ENCODE peak calls at places on chromosomes 6 and 20, in seven cellular contexts. F is H9, J is IMR-90, O is H1, I is neuronal stem cell, H is trophoblast cell, N is mesenchymal stem cell. G is an unnamed sample.

GRCh38 chr6:144334150-144334708 is 49.1 kb downstream of the UTRN start:
- DNase-seq in I (no peak), J (no peak), F (no peak), H (no peak), N (no peak), O (no peak), G (no peak)

GRCh38 chr6:108570518-108570917 is 9.8 kb downstream of the FOXO3 start:
- DNase-seq in F (no peak), I (no peak), N (no peak), O (no peak), J (peak; percentile 32), H (no peak), G (no peak)

GRCh38 chr20:53597521-53598120 is 4.0 kb upstream of the ZNF217 start:
- DNase-seq in N (no peak), O (no peak), J (no peak), F (no peak), H (no peak), I (no peak), G (no peak)

GRCh38 chr6:151121900-151122299 is 117.9 kb upstream of the AKAP12 start:
- DNase-seq in H (no peak), N (no peak), O (no peak), F (no peak), I (no peak), J (no peak), G (no peak)

GRCh38 chr6:34390531-34391013 is 1.9 kb downstream of the NUDT3 start:
- DNase-seq in H (no peak), F (no peak), J (no peak), I (no peak), O (no peak), N (no peak), G (no peak)

GRCh38 chr6:139124887-139125672 is 9.8 kb upstream of the HECA start:
- DNase-seq in F (peak; percentile 57), I (no peak), H (peak; percentile 53), O (no peak), N (peak; percentile 78), J (peak; percentile 49), G (peak; percentile 76)

GRCh38 chr6:44007818-44008660 is 119.2 kb downstream of the MRPL14 start:
- DNase-seq in N (no peak), J (no peak), F (no peak), O (no peak), I (no peak), H (no peak), G (no peak)

GRCh38 chr20:9514461-9515210 is at the start of gene LAMP5:
- DNase-seq in I (peak; percentile 72), F (peak; percentile 86), N (peak; percentile 10), H (no peak), J (peak; percentile 29), O (no peak), G (peak; percentile 86)

GRCh38 chr6:89310929-89311328 is 4.2 kb downstream of the GABRR2 start:
- DNase-seq in N (peak; percentile 74), I (no peak), J (no peak), O (no peak), H (peak; percentile 28), F (no peak), G (peak; percentile 21)

GRCh38 chr20:32945710-32946221 is 58.5 kb downstream of the SUN5 start:
- DNase-seq in H (peak; percentile 57), N (peak; percentile 41), J (peak; percentile 34), F (no peak), I (peak; percentile 17), O (no peak), G (peak; percentile 76)

GRCh38 chr6:100001915-100002388 is 7.9 kb upstream of the MCHR2 start:
- DNase-seq in F (peak; percentile 41), O (no peak), I (peak; percentile 31), J (peak; percentile 60), H (peak; percentile 78), N (peak; percentile 50), G (peak; percentile 56)

GRCh38 chr20:29409833-29410804 is 1847.3 kb upstream of the DEFB115 start:
- DNase-seq in N (no peak), O (no peak), J (no peak), I (no peak), F (no peak), H (no peak), G (no peak)

GRCh38 chr6:40482532-40482931 is 104.6 kb downstream of the LRFN2 start:
- DNase-seq in I (peak; percentile 12), O (no peak), J (no peak), N (no peak), H (no peak), F (peak; percentile 39), G (peak; percentile 28)

GRCh38 chr6:579339-579738 is 77.6 kb downstream of the HUS1B start:
- DNase-seq in O (no peak), H (peak; percentile 14), N (no peak), F (no peak), I (no peak), J (peak; percentile 45), G (no peak)

GRCh38 chr20:35144694-35145093 is 2.4 kb downstream of the EDEM2 start:
- DNase-seq in I (no peak), J (no peak), N (no peak), H (peak; percentile 19), F (no peak), O (no peak), G (no peak)

GRCh38 chr20:48283470-48284110 is 498.3 kb upstream of the SULF2 start:
- DNase-seq in O (no peak), J (peak; percentile 93), F (no peak), I (no peak), H (no peak), N (no peak), G (no peak)

GRCh38 chr6:5083307-5083583 is 1.9 kb upstream of the PPP1R3G start:
- DNase-seq in I (no peak), H (peak; percentile 16), F (no peak), O (no peak), N (no peak), J (no peak), G (no peak)

GRCh38 chr6:152552616-152553209 is 84.4 kb downstream of the SYNE1 start:
- DNase-seq in N (peak; percentile 68), J (peak; percentile 77), I (peak; percentile 54), H (peak; percentile 88), O (peak; percentile 36), F (peak; percentile 74), G (peak; percentile 88)

GRCh38 chr6:13194852-13195251 is 133.5 kb downstream of the TBC1D7 start:
- DNase-seq in H (peak; percentile 82), F (peak; percentile 54), N (peak; percentile 66), O (peak; percentile 29), I (no peak), J (peak; percentile 65), G (peak; percentile 77)

GRCh38 chr6:89212472-89212871 is 4.7 kb downstream of the GABRR1 start:
- DNase-seq in H (no peak), I (no peak), J (no peak), O (no peak), F (no peak), N (no peak), G (no peak)

GRCh38 chr6:144415835-144416237 is 130.7 kb downstream of the UTRN start:
- DNase-seq in O (no peak), I (no peak), F (no peak), H (no peak), J (peak; percentile 84), N (peak; percentile 44), G (no peak)

GRCh38 chr6:35360349-35361138 is 18.2 kb downstream of the PPARD start:
- DNase-seq in N (peak; percentile 37), F (peak; percentile 74), I (no peak), H (peak; percentile 86), J (peak; percentile 36), O (peak; percentile 38), G (peak; percentile 90)

GRCh38 chr6:42022755-42023384 is 27.5 kb upstream of the TAF8 start:
- DNase-seq in H (no peak), O (no peak), J (no peak), N (no peak), I (no peak), F (no peak), G (no peak)

GRCh38 chr20:12815369-12815768 is 193.4 kb upstream of the SPTLC3 start:
- DNase-seq in F (no peak), J (no peak), O (no peak), I (no peak), N (no peak), H (no peak), G (no peak)

GRCh38 chr6:30533460-30534294 is 22.6 kb downstream of the GNL1 start:
- DNase-seq in N (no peak), I (no peak), F (no peak), H (no peak), J (no peak), O (no peak), G (no peak)

DNA sequence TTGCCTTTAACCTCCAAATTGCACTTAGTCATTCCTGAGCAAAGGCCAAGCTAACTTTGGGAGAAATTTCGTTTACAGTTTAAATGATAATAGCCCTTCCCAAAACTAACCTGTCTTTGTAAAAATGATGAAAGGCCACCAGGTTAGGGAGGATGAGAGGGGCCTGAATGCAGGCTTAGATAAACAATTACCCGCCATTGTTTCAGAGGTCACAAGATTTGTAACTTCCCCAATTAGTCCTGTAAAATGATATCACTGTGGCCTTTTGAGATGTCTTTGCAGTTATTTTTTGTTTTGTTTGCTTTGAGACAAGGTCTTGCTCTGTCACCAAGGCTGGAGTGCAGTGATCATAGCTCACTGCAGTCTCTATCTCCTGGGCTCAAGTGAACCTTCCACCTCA is 26.3 kb downstream of the GNL1 start:
- DNase-seq in J (no peak), F (no peak), O (no peak), N (no peak), H (no peak), I (no peak), G (no peak)
- H3K4me2 ChIP-seq in J (no peak overlapping the region), F (no peak overlapping the region), O (no peak overlapping the region), N (no peak overlapping the region), H (no peak overlapping the region), I (no peak overlapping the region), G (no peak overlapping the region)

DNA sequence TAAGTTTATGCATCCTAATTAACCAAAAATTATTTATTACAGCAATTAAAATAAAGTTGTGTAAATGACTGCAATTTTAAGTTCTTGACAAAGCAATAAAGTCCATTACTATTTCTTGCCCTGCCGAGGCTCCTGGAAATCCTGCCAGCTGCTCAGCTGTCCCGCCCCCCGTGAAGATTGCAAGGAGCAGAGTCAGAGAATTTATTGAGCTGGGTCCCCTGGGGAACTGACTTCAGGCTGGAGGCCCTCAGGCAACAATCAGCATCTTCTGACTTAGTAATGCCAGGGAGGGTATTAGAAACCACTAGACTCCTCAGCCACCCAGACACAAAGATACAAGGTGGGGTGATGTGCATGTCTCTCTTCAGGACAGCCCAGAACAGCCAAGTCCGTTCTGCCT is 92.3 kb downstream of the EDN3 start:
- DNase-seq in N (no peak), O (no peak), I (no peak), J (no peak), F (no peak), H (no peak), G (no peak)
- H3K18ac ChIP-seq in N (no peak overlapping the region), O (no peak overlapping the region), I (no peak overlapping the region), J (no peak overlapping the region), F (no peak overlapping the region), H (no peak overlapping the region), G (no peak overlapping the region)

GRCh38 chr6:69690986-69691385 is 105.8 kb downstream of the LMBRD1 start:
- DNase-seq in J (no peak), O (no peak), F (no peak), H (no peak), N (no peak), I (no peak), G (no peak)
- H3K4me1 ChIP-seq in J (peaks cover 2% of the 10 kb centered on the region), O (no peaks in the 10 kb centered on the region), F (no peaks in the 10 kb centered on the region), H (no peaks in the 10 kb centered on the region), N (no peaks in the 10 kb centered on the region), I (no peaks in the 10 kb centered on the region), G (no peaks in the 10 kb centered on the region)

DNA sequence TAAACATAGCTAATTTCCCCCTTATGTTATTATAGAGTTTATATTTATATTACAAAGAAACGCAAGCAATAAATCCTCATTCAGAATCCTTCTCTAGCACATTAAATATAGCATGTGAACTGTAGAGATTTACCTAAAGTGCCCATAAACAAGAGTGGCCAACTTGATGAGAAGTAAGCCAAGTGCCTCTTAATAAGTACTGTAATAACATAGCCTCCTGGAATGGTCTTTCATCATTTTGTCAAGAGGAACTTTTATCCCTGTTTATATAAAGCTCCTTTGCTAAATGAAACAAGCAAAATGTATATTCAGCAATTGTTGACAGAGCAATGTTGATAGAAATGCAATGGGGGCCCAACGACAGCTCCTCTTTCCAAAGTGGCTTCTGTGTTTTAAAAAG is 195.0 kb downstream of the ARHGAP18 start:
- DNase-seq in F (no peak), I (no peak), J (no peak), H (no peak), O (no peak), N (no peak), G (no peak)
- H3K4me2 ChIP-seq in F (no peak overlapping the region), I (no peak overlapping the region), J (no peak overlapping the region), H (no peak overlapping the region), O (no peak overlapping the region), N (no peak overlapping the region), G (no peak overlapping the region)

G was measured in mesendoderm.